ENCODE peak calls at places on chromosomes 16 and 17, in four cellular contexts. X, D, Q and B are unnamed samples.

GRCh38 chr17:73841431-73842060 is 197.3 kb upstream of the SDK2 start:
- DNase-seq in Q (no peak), D (no peak), X (peak), B (peak)

GRCh38 chr16:86882586-86883280 is 304.4 kb downstream of the FOXL1 start:
- DNase-seq in X (no peak), D (no peak), Q (no peak), B (no peak)

GRCh38 chr17:27414686-27415085 is 41.6 kb upstream of the KSR1 start:
- DNase-seq in D (no peak), Q (no peak), X (no peak), B (no peak)

GRCh38 chr17:48236681-48237134 is 129.1 kb downstream of the SNX11 start:
- DNase-seq in D (no peak), X (no peak), Q (no peak), B (no peak)

GRCh38 chr17:80942360-80943345 is 49.0 kb upstream of the CHMP6 start:
- DNase-seq in D (no peak), X (no peak), Q (no peak), B (no peak)

GRCh38 chr17:40345161-40346034 is 19.1 kb downstream of the GJD3 start:
- DNase-seq in X (peak), Q (no peak), D (no peak), B (peak)

GRCh38 chr16:25034916-25035315 is 19.7 kb upstream of the ARHGAP17 start:
- DNase-seq in D (no peak), Q (no peak), X (no peak), B (no peak)

GRCh38 chr16:31869511-31870201 is 4.0 kb upstream of the ZNF267 start:
- DNase-seq in X (no peak), Q (no peak), D (peak), B (no peak)

GRCh38 chr17:17781591-17782424 is 55.0 kb downstream of the SREBF1 start:
- DNase-seq in X (no peak), Q (no peak), D (no peak), B (no peak)

GRCh38 chr16:53598513-53599266 is 95.7 kb upstream of the AKTIP start:
- DNase-seq in Q (no peak), D (no peak), X (no peak), B (no peak)

GRCh38 chr17:37742114-37742761 is 2.6 kb downstream of the HNF1B start:
- DNase-seq in Q (no peak), D (no peak), X (no peak), B (no peak)

GRCh38 chr16:18984425-18985005 is 781 bp downstream of the TMC7 start:
- DNase-seq in D (no peak), Q (no peak), X (no peak), B (no peak)

GRCh38 chr16:15924996-15925395 is 24.4 kb upstream of the ABCC1 start:
- DNase-seq in D (no peak), X (no peak), Q (no peak), B (no peak)

GRCh38 chr16:13510425-13511151 is 409.4 kb upstream of the ERCC4 start:
- DNase-seq in Q (no peak), D (no peak), X (peak), B (no peak)

GRCh38 chr16:55480228-55480655 is 1.2 kb downstream of the MMP2 start:
- DNase-seq in Q (no peak), X (no peak), D (no peak), B (no peak)

GRCh38 chr17:15255713-15256454 is 9.2 kb downstream of the PMP22 start:
- DNase-seq in Q (no peak), D (no peak), X (no peak), B (no peak)

GRCh38 chr17:72122668-72123495 is 2.1 kb downstream of the SOX9 start:
- DNase-seq in X (peak), D (no peak), Q (no peak), B (no peak)

GRCh38 chr17:55962931-55963378 is 190.3 kb upstream of the ANKFN1 start:
- DNase-seq in Q (no peak), D (no peak), X (no peak), B (no peak)

GRCh38 chr16:11361751-11362742 is 16.8 kb downstream of the RMI2 start:
- DNase-seq in D (peak), Q (no peak), X (no peak), B (no peak)

GRCh38 chr17:42329025-42329976 is 41.0 kb downstream of the STAT5A start:
- DNase-seq in Q (peak), D (no peak), X (no peak), B (peak)

GRCh38 chr16:68370921-68371651 is 60.3 kb downstream of the PRMT7 start:
- DNase-seq in D (no peak), X (no peak), Q (no peak), B (no peak)

GRCh38 chr17:80259642-80260535 is 763 bp upstream of the RNF213 start:
- DNase-seq in D (no peak), X (peak), Q (no peak), B (no peak)

GRCh38 chr16:62540496-62540895 is 504.3 kb upstream of the CDH8 start:
- DNase-seq in D (no peak), X (no peak), Q (no peak), B (no peak)

GRCh38 chr17:27282054-27282501 is 11.8 kb upstream of the WSB1 start:
- DNase-seq in D (peak), Q (no peak), X (no peak), B (no peak)

GRCh38 chr17:35788504-35788998 is 6.9 kb downstream of the MMP28 start:
- DNase-seq in D (no peak), Q (no peak), X (no peak), B (no peak)

GRCh38 chr16:20897253-20897896 is 2.8 kb downstream of the DCUN1D3 start:
- DNase-seq in X (peak), Q (no peak), D (no peak), B (no peak)

GRCh38 chr16:30518552-30518951 is 7.8 kb downstream of the ZNF768 start:
- DNase-seq in X (no peak), D (no peak), Q (no peak), B (no peak)

GRCh38 chr16:1528921-1529537 is 4.4 kb upstream of the TMEM204 start:
- DNase-seq in X (no peak), Q (no peak), D (no peak), B (no peak)

GRCh38 chr17:67440311-67441051 is 63.4 kb downstream of the PITPNC1 start:
- DNase-seq in X (no peak), Q (no peak), D (no peak), B (no peak)

GRCh38 chr17:43431741-43432523 is 33.1 kb downstream of the ARL4D start:
- DNase-seq in X (no peak), Q (no peak), D (no peak), B (no peak)

GRCh38 chr16:3959148-3959547 is 78.6 kb upstream of the CREBBP start:
- DNase-seq in D (no peak), X (no peak), Q (no peak), B (no peak)

GRCh38 chr17:48995332-48995870 is 1.8 kb upstream of the IGF2BP1 start:
- DNase-seq in D (no peak), X (no peak), Q (no peak), B (peak)

GRCh38 chr17:82148997-82149396 is 51.0 kb upstream of the FASN start:
- DNase-seq in D (no peak), X (no peak), Q (no peak), B (no peak)

GRCh38 chr16:53654946-53655345 is 48.7 kb downstream of the RPGRIP1L start:
- DNase-seq in D (no peak), X (no peak), Q (no peak), B (no peak)

GRCh38 chr17:55672585-55673501 is 49.8 kb downstream of the TMEM100 start:
- DNase-seq in X (no peak), Q (no peak), D (no peak), B (no peak)

GRCh38 chr16:74501484-74502479 is 80.5 kb upstream of the CLEC18B start:
- DNase-seq in D (no peak), Q (no peak), X (no peak), B (no peak)

GRCh38 chr17:82668631-82669099 is 20.4 kb upstream of the WDR45B start:
- DNase-seq in X (peak), Q (peak), D (no peak), B (peak)

GRCh38 chr16:81279375-81279774 is 35.4 kb upstream of the GAN start:
- DNase-seq in X (no peak), Q (no peak), D (no peak), B (no peak)

GRCh38 chr17:57665696-57666095 is 79.4 kb downstream of the CCDC182 start:
- DNase-seq in X (no peak), Q (no peak), D (no peak), B (no peak)

GRCh38 chr16:85374571-85374872 is 238.6 kb upstream of the GSE1 start:
- DNase-seq in D (no peak), Q (no peak), X (no peak), B (no peak)

GRCh38 chr16:85375282-85375681 is 237.8 kb upstream of the GSE1 start:
- DNase-seq in Q (no peak), D (no peak), X (no peak), B (no peak)

GRCh38 chr16:85372627-85373372 is 240.3 kb upstream of the GSE1 start:
- DNase-seq in D (no peak), Q (no peak), X (peak), B (no peak)

GRCh38 chr16:85371948-85372347 is 241.2 kb upstream of the GSE1 start:
- DNase-seq in D (no peak), Q (no peak), X (no peak), B (no peak)

DNA sequence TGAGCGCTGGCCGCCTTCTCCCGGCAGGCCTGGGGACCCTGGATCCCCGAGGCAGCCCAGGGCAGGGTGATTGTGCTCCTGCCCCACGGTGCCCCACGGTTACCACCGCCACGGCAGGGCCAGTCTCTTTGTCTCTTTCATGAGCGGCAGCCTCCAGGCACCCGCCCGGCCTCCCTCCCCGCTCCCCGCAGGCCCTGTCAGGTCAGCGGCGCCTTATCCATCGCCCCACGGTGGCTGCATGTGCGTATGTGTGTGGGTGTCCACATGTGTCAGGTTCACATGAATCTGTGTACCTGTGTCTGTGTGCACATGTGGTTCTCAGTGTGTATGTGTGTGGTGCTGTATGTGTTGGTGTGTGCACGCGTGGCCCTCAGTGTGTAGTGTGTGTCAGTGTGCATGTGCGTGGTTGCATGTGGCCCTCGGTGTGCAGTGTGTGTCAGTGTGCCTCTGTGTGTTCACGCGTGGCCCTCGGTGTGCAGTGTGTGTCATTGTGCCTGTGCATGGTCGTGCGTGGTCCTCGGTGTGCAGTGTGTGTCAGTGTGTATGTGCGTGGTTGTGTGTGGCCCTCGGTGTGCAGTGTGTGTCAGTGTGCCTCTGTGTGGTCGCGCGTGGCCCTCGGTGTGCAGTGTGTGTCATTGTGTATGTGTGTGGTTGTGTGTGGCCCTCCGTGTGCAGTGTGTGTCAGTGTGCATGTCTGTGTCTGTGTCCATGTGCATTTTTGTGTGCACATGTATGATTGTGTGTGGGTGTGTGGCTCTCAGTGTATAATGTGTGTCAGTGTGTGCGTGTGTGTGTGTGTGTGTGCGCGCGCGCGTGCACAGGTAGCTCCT is 239.2 kb upstream of the GSE1 start:
- DNase-seq in X (no peak), D (no peak), Q (no peak), B (no peak)
- H3K9ac ChIP-seq in X (no peak), D (no peak), Q (no peak), B (peak)

GRCh38 chr17:76700290-76700626 is 10.5 kb downstream of the MXRA7 start:
- DNase-seq in Q (no peak), D (no peak), X (no peak), B (no peak)

GRCh38 chr17:76696763-76697701 is 13.7 kb downstream of the MXRA7 start:
- DNase-seq in Q (no peak), D (peak), X (peak), B (no peak)

GRCh38 chr17:76700627-76701470 is 9.9 kb downstream of the MXRA7 start:
- DNase-seq in X (peak), D (no peak), Q (no peak), B (no peak)

GRCh38 chr17:76695059-76695892 is 15.5 kb downstream of the MXRA7 start:
- DNase-seq in Q (no peak), D (no peak), X (no peak), B (no peak)

DNA sequence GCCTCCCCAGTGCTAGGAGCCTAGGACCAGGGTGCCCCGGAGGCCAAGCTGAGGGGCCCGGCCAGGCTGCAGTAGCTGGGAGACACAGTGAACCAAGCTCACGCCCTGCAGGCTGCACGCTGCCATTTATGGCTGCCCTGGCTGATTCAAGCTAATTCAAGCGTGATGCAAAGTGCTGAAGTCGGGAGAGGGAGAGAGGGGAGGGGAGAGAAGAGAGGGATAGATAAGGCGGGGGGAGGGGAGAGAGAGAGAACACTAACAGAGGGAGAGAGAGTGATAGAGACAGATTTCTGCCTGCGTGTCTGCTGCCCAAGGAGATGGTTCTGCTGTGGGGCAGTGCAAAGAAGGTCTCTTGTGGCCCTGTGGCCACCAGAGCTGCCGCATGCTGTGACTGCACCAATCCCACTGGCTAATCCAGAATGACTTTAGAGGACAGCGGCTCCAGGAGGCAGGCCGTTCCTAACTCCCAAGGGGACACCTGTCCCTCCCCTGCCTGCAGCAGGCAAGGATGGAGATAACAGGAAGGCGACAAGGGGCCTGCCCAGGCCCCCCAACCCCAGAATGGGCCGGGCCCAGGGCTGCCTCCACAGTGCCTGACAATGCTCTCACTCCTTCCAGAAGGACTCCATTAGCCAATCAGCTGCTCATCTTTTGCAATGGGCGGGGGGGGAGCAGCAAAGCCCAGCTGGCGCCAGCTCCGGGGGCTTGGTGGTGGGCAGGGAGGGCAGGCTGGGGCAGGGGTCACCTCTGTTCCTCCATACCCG is 12.9 kb downstream of the MXRA7 start:
- DNase-seq in X (no peak), D (no peak), Q (no peak), B (no peak)
- TF ChIP-seq ZNF274 in X (no peak), D (no peak), Q (no peak), B (no peak)

GRCh38 chr16:57533618-57534336 is 2.6 kb downstream of the CCDC102A start:
- DNase-seq in D (no peak), Q (no peak), X (no peak), B (no peak)
- TF ChIP-seq SUZ12 in D (no peak), Q (no peak), X (no peak), B (no peak)

GRCh38 chr17:69047368-69048263 is 13.1 kb downstream of the ABCA9 start:
- DNase-seq in D (no peak), X (peak), Q (no peak), B (no peak)
- H3K9ac ChIP-seq in D (no peak), X (peak), Q (no peak), B (no peak)

GRCh38 chr16:50532576-50532975 is 15.6 kb upstream of the NKD1 start:
- DNase-seq in X (no peak), Q (no peak), D (no peak), B (no peak)
- TF ChIP-seq ZNF274 in X (no peak), Q (no peak), D (no peak), B (no peak)